ENCODE peak calls at places on chromosomes 6 and 20, in four cellular contexts. Y is effector CD4-positive, alpha-beta T cell; C is adrenal gland; Z is tibial nerve. M is an unnamed sample.
A peak's percentile ranks its signal among the peaks of the same experiment; 100 is the strongest.

GRCh38 chr6:137370871-137371633 is 123.1 kb downstream of the OLIG3 start:
- DNase-seq in Z (no peak), Y (no peak), C (no peak), M (peak; percentile 46)

GRCh38 chr6:14553515-14553914 is 435.9 kb downstream of the CD83 start:
- DNase-seq in Y (no peak), C (no peak), Z (no peak), M (no peak)

GRCh38 chr6:129491436-129491835 is 218.5 kb downstream of the ARHGAP18 start:
- DNase-seq in Z (no peak), C (no peak), Y (no peak), M (no peak)

GRCh38 chr6:3561745-3562144 is 104.9 kb upstream of the SLC22A23 start:
- DNase-seq in Y (no peak), Z (no peak), C (no peak), M (peak; percentile 74)

GRCh38 chr6:37366910-37367309 is 13.1 kb downstream of the RNF8 start:
- DNase-seq in C (no peak), Z (no peak), Y (no peak), M (no peak)

GRCh38 chr20:29878281-29878741 is 1379.2 kb upstream of the DEFB115 start:
- DNase-seq in Z (no peak), C (no peak), Y (no peak), M (no peak)

GRCh38 chr20:36881888-36882287 is 6.0 kb downstream of the TLDC2 start:
- DNase-seq in Y (no peak), Z (no peak), C (no peak), M (no peak)

GRCh38 chr6:27237089-27237723 is 10.3 kb upstream of the PRSS16 start:
- DNase-seq in C (peak; percentile 27), Y (no peak), Z (no peak), M (peak; percentile 92)

GRCh38 chr6:40930555-40930954 is 108.5 kb downstream of the UNC5CL start:
- DNase-seq in Z (no peak), C (no peak), Y (no peak), M (peak; percentile 43)

GRCh38 chr6:54875539-54875938 is 29.0 kb downstream of the FAM83B start:
- DNase-seq in Y (no peak), Z (no peak), C (no peak), M (no peak)

GRCh38 chr6:158672726-158673125 is 22.9 kb downstream of the SYTL3 start:
- DNase-seq in Y (no peak), C (no peak), Z (no peak), M (no peak)

GRCh38 chr20:32314768-32315167 is 37.3 kb downstream of the KIF3B start:
- DNase-seq in C (no peak), Z (no peak), Y (no peak), M (peak; percentile 23)

GRCh38 chr20:57002066-57002570 is 264.3 kb downstream of the BMP7 start:
- DNase-seq in C (no peak), Z (no peak), Y (no peak), M (no peak)

GRCh38 chr20:17536944-17537444 is 5.8 kb upstream of the BFSP1 start:
- DNase-seq in C (peak; percentile 83), Y (peak; percentile 54), Z (peak; percentile 52), M (peak; percentile 94)

GRCh38 chr20:57618091-57618765 is 2.0 kb downstream of the ZBP1 start:
- DNase-seq in Y (no peak), Z (no peak), C (no peak), M (peak; percentile 62)

GRCh38 chr6:166173292-166173951 is 5.8 kb upstream of the TBXT start:
- DNase-seq in C (no peak), Y (no peak), Z (no peak), M (peak; percentile 94)

GRCh38 chr20:54475334-54476287 is at the start of gene DOK5:
- DNase-seq in Y (no peak), C (no peak), Z (peak; percentile 17), M (peak; percentile 71)

GRCh38 chr6:4021862-4022715 is 56.8 kb downstream of the FAM217A start:
- DNase-seq in Z (no peak), C (no peak), Y (no peak), M (no peak)

GRCh38 chr6:153145591-153145990 is 14.5 kb upstream of the RGS17 start:
- DNase-seq in Y (no peak), Z (no peak), C (no peak), M (peak; percentile 22)

M was measured in mesendoderm.